ENCODE peak calls at places on chromosomes 13 and 19, in ten cellular contexts. V is adipocyte, C is epithelial cell of esophagus, Y is lower lobe of right lung, O is mammary epithelial cell, X is cardiac muscle cell, R is prostate gland, M is pancreas, N is H1, H is lower leg skin. F is an unnamed sample.
A peak's percentile ranks its signal among the peaks of the same experiment; 100 is the strongest.

GRCh38 chr13:77810430-77810829 is 108.2 kb downstream of the EDNRB start:
- DNase-seq in R (no peak), X (peak; percentile 6), H (no peak), V (no peak), Y (no peak), N (no peak), O (peak; percentile 8), C (peak; percentile 10), M (no peak), F (peak; percentile 76)

GRCh38 chr13:104014803-104015645 is 948.8 kb upstream of the SLC10A2 start:
- DNase-seq in O (peak; percentile 24), Y (no peak), M (no peak), R (no peak), H (no peak), N (no peak), C (no peak), X (no peak), V (no peak), F (no peak)

GRCh38 chr13:51153527-51153926 is 42.5 kb upstream of the C13orf42 start:
- DNase-seq in O (no peak), X (no peak), H (no peak), N (no peak), V (no peak), C (no peak), Y (no peak), M (no peak), R (no peak), F (no peak)

GRCh38 chr13:34107814-34108213 is 289.9 kb downstream of the RFC3 start:
- DNase-seq in Y (no peak), N (no peak), H (no peak), X (no peak), C (peak; percentile 45), O (no peak), V (peak; percentile 26), M (no peak), R (no peak), F (no peak)

GRCh38 chr13:42046448-42046847 is 2.0 kb upstream of the DGKH start:
- DNase-seq in N (no peak), Y (no peak), H (no peak), V (no peak), R (no peak), M (no peak), X (no peak), O (no peak), C (no peak), F (no peak)

GRCh38 chr13:78700121-78700910 is 41.4 kb upstream of the OBI1 start:
- DNase-seq in M (no peak), H (no peak), O (peak; percentile 46), C (peak; percentile 36), Y (no peak), V (peak; percentile 1), R (no peak), X (no peak), N (no peak), F (no peak)

GRCh38 chr13:46129955-46130354 is 25.1 kb upstream of the CPB2 start:
- DNase-seq in H (no peak), O (no peak), N (no peak), Y (no peak), R (no peak), X (no peak), C (no peak), M (no peak), V (no peak), F (no peak)

GRCh38 chr19:7366701-7367420 is 18.1 kb downstream of the ARHGEF18 start:
- DNase-seq in M (peak; percentile 6), N (no peak), H (no peak), R (no peak), O (peak; percentile 49), Y (no peak), V (peak; percentile 21), C (peak; percentile 54), X (no peak), F (peak; percentile 58)

GRCh38 chr13:33150146-33150545 is 133.9 kb downstream of the KL start:
- DNase-seq in O (no peak), V (peak; percentile 39), M (no peak), C (peak; percentile 51), N (no peak), Y (no peak), X (no peak), R (no peak), H (no peak), F (no peak)

GRCh38 chr19:31339405-31339804 is 9.8 kb downstream of the TSHZ3 start:
- DNase-seq in Y (no peak), X (peak; percentile 13), H (no peak), R (no peak), C (no peak), O (no peak), M (no peak), V (no peak), N (no peak), F (no peak)

GRCh38 chr13:33918199-33918932 is 100.4 kb downstream of the RFC3 start:
- DNase-seq in V (peak; percentile 95), X (peak; percentile 64), R (no peak), Y (no peak), H (no peak), M (no peak), N (no peak), C (peak; percentile 89), O (peak; percentile 80), F (no peak)

GRCh38 chr19:10968527-10969081 is 7.8 kb downstream of the SMARCA4 start:
- DNase-seq in R (no peak), Y (no peak), C (no peak), N (no peak), X (no peak), V (no peak), M (no peak), O (no peak), H (no peak), F (peak; percentile 79)

DNA sequence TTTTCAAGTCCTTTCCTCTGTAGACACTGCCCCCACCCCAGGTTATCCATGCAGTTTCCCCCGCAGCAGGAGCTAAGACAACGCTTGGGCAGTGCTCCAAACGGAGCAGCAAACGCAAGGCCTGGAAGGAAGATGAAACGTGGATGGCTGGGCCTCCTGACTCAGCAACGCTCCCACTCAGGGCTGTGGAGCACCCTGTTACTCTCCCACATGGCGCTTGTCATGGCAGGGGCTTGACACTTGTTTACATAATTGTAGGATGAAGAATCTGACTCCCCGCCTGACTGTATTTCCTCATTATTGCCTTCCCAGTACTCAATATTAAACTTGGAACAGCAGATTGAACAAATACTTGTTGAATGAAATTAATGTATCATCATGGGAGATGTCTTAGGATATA is 799 bp upstream of the C1QTNF9B start:
- DNase-seq in X (no peak), Y (no peak), R (no peak), M (no peak), C (no peak), N (no peak), H (no peak), O (no peak), V (no peak), F (no peak)
- H3K4me3 ChIP-seq in X (no peak overlapping the region), Y (no peak overlapping the region), R (no peak overlapping the region), M (no peak overlapping the region), C (no peak overlapping the region), N (no peak overlapping the region), H (no peak overlapping the region), O (no peak overlapping the region), V (no peak overlapping the region), F (no peak overlapping the region)

DNA sequence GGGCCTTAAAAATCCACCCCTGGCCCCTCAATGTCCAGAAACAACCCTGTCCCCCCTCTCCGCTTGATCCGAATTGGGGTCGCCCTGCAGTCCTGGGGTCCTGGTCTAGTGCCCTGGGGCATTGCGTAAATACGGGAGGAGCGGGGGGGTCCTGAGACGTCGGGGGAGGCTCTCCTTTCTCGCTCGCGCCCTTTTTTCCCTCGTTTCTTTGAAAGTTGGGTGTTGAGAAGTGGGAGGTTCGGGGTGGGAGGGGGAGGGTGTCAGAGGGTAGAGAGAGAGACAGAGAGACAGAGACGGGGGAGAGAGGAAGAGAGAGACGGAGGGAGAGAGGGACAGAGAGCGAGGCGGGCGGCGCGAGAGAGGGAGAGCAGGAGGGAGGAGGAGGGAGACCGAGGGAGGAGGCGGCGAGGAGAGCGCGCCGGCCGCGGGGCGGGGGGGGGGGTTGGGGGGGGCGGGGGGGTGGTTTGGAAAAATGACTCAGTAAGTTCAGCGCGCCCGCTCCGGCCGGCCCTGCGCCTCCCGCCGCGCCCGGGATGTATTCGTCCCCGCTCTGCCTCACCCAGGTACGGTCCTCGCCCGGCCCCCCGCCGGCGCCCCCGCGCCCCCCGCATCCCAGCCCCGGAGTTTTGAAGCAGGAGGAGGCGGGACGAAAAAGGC is at the start of gene NFIC:
- DNase-seq in X (peak; percentile 60), O (peak; percentile 69), H (peak; percentile 95), C (peak; percentile 76), N (no peak), M (peak; percentile 90), V (peak; percentile 87), Y (peak; percentile 83), R (peak; percentile 63), F (no peak)
- H3K4me3 ChIP-seq in X (peak within 1 kb of the TSS; percentile 79), O (peak within 1 kb of the TSS; percentile 84), H (peak within 1 kb of the TSS; percentile 57), C (peak within 1 kb of the TSS; percentile 77), N (peak within 1 kb of the TSS; percentile 26), M (peak within 1 kb of the TSS; percentile 81), V (peak within 1 kb of the TSS; percentile 93), Y (peak within 1 kb of the TSS; percentile 76), R (peak within 1 kb of the TSS; percentile 79), F (peak within 1 kb of the TSS; percentile 32)

DNA sequence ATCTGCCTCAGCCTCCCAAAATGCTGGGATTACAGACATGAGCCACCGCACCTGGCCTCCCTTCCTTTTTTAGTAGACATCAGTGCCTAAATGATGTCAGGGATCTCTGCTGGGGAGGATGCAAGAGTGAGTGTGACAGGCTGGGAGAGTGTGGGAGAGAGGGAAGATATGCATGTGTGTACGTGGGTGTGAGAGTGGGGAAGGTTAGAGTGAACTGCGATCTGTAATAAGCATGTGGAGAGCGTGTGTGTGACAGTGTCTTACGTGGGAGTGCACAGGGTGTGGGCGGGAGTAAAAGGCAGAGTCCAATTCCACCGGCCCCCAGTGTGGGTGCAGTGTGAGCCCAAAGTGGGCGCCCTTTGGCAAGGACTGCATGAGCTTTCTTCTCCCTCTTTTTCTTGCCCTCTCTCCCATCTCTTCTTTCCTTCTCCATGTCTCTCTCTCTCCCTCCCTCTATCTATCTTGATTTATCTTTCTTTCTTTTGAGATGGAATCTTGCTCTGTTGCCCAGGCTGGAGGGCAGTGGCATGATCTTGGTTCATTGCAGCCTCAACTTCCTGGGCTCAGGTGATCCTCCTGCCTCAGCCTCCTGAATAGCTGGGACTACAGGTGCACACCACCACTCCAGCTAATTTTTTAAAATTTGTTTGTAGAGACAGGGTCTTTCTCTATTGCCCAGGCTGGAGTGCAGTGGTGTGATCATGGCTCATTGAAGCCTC is 893 bp upstream of the NPHS1 start:
- DNase-seq in Y (no peak), C (no peak), M (peak; percentile 17), O (no peak), N (no peak), R (no peak), H (no peak), V (no peak), X (no peak), F (no peak)
- H3K4me3 ChIP-seq in Y (no peak overlapping the region), C (no peak overlapping the region), M (peak overlapping the region; percentile 40), O (no peak overlapping the region), N (no peak overlapping the region), R (no peak overlapping the region), H (no peak overlapping the region), V (no peak overlapping the region), X (no peak overlapping the region), F (no peak overlapping the region)

GRCh38 chr19:18194208-18194530 is 1.2 kb downstream of the MPV17L2 start:
- DNase-seq in O (no peak), Y (no peak), V (no peak), H (no peak), N (no peak), X (no peak), C (no peak), R (no peak), M (no peak), F (no peak)
- H3K4me3 ChIP-seq in O (peak overlapping the region; percentile 82), Y (peak overlapping the region; percentile 76), V (peak overlapping the region; percentile 92), H (no peak overlapping the region), N (peak overlapping the region; percentile 82), X (peak overlapping the region; percentile 64), C (peak overlapping the region; percentile 80), R (no peak overlapping the region), M (peak overlapping the region; percentile 98), F (peak overlapping the region; percentile 87)

GRCh38 chr13:97935071-97935470 is 18.4 kb upstream of the IPO5 start:
- DNase-seq in X (no peak), R (no peak), N (no peak), M (no peak), Y (no peak), C (no peak), V (no peak), O (no peak), H (no peak), F (no peak)
- H3K4me3 ChIP-seq in X (no peak overlapping the region), R (no peak overlapping the region), N (no peak overlapping the region), M (no peak overlapping the region), Y (no peak overlapping the region), C (no peak overlapping the region), V (no peak overlapping the region), O (no peak overlapping the region), H (no peak overlapping the region), F (no peak overlapping the region)